ENCODE peak calls at places on chromosomes 5 and 9, in eight cellular contexts. Y is SK-N-SH, R is heart left ventricle, E is left ventricle myocardium inferior, C is coronary artery, D is epithelial cell of esophagus, N is GM12878, K is thyroid gland. Q is an unnamed sample.

GRCh38 chr5:175718401-175719108 is 60.7 kb downstream of the HRH2 start:
- DNase-seq in R (peak), Y (no peak), K (peak), N (no peak), E (peak), D (peak), C (no peak), Q (peak)

GRCh38 chr9:112387115-112387514 is 7.2 kb downstream of the HSDL2 start:
- DNase-seq in C (no peak), Y (no peak), E (no peak), R (no peak), K (no peak), N (no peak), D (no peak), Q (no peak)

GRCh38 chr9:86614871-86615849 is 260.9 kb upstream of the TUT7 start:
- DNase-seq in D (peak), N (no peak), C (no peak), R (no peak), Y (peak), E (no peak), K (no peak), Q (peak)

GRCh38 chr5:139760066-139761056 is 35.2 kb upstream of the PSD2 start:
- DNase-seq in Y (peak), R (no peak), K (no peak), C (no peak), E (no peak), D (peak), N (no peak), Q (no peak)

GRCh38 chr5:67475489-67475888 is 278.9 kb upstream of the CD180 start:
- DNase-seq in E (no peak), N (no peak), D (no peak), Y (no peak), C (no peak), K (no peak), R (no peak), Q (no peak)

GRCh38 chr9:34253460-34253837 is 74.6 kb downstream of the UBAP1 start:
- DNase-seq in R (peak), C (no peak), Y (no peak), K (no peak), D (peak), E (peak), N (no peak), Q (no peak)

GRCh38 chr5:130836729-130837660 is 328.1 kb downstream of the HINT1 start:
- DNase-seq in Y (no peak), R (no peak), N (peak), D (peak), E (no peak), K (no peak), C (no peak), Q (peak)

GRCh38 chr5:38339446-38339845 is 81.1 kb downstream of the EGFLAM start:
- DNase-seq in D (peak), C (no peak), Y (no peak), N (no peak), K (no peak), E (no peak), R (no peak), Q (no peak)

GRCh38 chr5:100992354-100992753 is 89.3 kb upstream of the ST8SIA4 start:
- DNase-seq in Y (no peak), E (no peak), N (no peak), D (no peak), K (no peak), C (no peak), R (no peak), Q (no peak)

GRCh38 chr5:172150514-172151425 is 37.3 kb downstream of the STK10 start:
- DNase-seq in E (peak), K (peak), D (no peak), Y (no peak), N (no peak), R (peak), C (no peak), Q (peak)

GRCh38 chr5:22649076-22649475 is 204.1 kb downstream of the CDH12 start:
- DNase-seq in E (no peak), Y (no peak), D (peak), C (no peak), K (no peak), R (no peak), N (no peak), Q (no peak)

GRCh38 chr5:55645304-55645703 is 66.8 kb downstream of the SLC38A9 start:
- DNase-seq in N (no peak), E (no peak), Y (no peak), D (peak), R (no peak), C (no peak), K (no peak), Q (no peak)

GRCh38 chr5:178230879-178231735 is 1.5 kb downstream of the PHYKPL start:
- DNase-seq in E (peak), R (peak), C (no peak), D (no peak), N (no peak), Y (no peak), K (no peak), Q (no peak)

GRCh38 chr5:53944981-53945380 is 365.4 kb downstream of the ARL15 start:
- DNase-seq in K (no peak), R (no peak), C (no peak), Y (no peak), D (peak), N (no peak), E (no peak), Q (no peak)

GRCh38 chr9:35489313-35490154 is at the start of gene RUSC2:
- DNase-seq in R (peak), N (no peak), D (peak), Y (peak), E (peak), C (peak), K (peak), Q (peak)

GRCh38 chr9:132018957-132019405 is 60.7 kb downstream of the MED27 start:
- DNase-seq in D (no peak), K (no peak), N (no peak), R (no peak), E (no peak), Y (no peak), C (no peak), Q (no peak)

DNA sequence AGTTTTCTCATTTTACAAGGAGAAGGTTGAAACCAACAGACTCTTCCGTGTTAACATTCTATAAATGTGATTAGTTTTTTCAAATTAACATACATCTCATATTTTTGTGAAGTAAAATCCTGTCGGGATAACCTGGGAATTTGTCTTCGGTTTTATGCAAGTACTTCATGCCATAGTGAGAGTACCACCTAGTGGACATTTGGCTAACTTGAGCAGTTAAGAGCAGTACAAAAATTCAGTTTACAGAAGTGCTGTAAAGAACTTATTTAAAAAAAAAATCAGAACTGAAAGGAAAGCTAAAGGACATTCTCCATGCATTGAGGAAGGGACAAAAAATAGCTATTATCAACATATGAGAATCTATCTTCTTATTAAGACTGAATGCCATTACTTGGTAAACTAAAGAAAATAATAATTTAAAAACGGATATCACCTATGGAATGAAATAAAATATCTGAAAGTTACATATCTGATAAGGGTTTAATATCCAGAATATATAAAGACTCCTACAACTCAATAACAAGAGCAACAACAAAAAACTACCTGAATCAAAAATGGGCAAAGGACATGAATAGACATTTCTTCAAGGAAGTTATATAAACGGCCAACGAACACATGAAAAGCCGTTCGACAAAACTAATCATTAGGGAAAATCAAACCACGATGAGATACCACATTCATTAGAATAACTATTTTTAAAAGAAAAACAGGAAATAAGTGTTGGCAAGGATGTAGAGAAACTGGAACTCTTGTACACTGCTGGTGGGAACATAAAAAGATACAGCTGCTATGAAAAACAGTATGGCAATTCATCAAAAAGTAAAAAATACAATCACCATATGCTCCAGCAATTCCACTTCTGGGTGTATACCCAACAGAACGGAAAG is 117.0 kb upstream of the GNA14 start:
- DNase-seq in C (no peak), N (no peak), K (no peak), Y (peak), E (no peak), D (peak), R (no peak), Q (peak)
- TF ChIP-seq CTCF in C (no peak), N (peak), K (peak), Y (peak), E (peak), D (peak), R (peak), Q (peak)

DNA sequence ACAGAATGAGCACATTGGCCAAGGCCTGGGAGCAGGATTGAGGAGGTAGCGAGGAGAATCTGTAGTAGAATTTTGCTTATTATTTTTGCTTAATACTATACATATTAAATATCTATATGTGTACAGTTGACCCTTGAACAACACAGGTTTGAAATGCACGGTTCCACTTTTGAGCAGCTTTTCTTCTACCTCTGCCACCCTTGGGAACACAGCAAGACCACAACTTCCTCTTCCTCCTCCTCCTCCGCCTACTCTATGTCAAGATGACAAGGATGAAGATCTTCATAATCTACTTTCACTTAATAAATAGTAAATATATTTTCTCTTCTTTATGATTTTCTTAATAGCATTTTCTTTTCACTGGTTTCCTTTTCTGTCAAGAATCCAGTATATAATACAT is 541.4 kb downstream of the KCTD16 start:
- DNase-seq in D (no peak), R (no peak), C (no peak), N (peak), E (no peak), Y (no peak), K (no peak), Q (peak)
- H3K4me3 ChIP-seq in D (no peak), R (no peak), C (no peak), N (no peak), E (no peak), Y (no peak), K (no peak), Q (no peak)

GRCh38 chr9:124812401-124813016 is 35.6 kb downstream of the OLFML2A start:
- DNase-seq in N (no peak), K (no peak), C (no peak), D (peak), Y (peak), R (peak), E (peak), Q (no peak)
- TF ChIP-seq CTCF in N (no peak), K (no peak), C (no peak), D (no peak), Y (peak), R (no peak), E (no peak), Q (no peak)

GRCh38 chr5:76085286-76085579 is 2.0 kb downstream of the SV2C start:
- DNase-seq in E (no peak), C (no peak), Y (no peak), D (no peak), K (no peak), N (no peak), R (no peak), Q (no peak)

GRCh38 chr5:76081811-76082783 is 1.1 kb upstream of the SV2C start:
- DNase-seq in K (no peak), Y (peak), C (no peak), R (no peak), E (no peak), N (no peak), D (no peak), Q (no peak)

GRCh38 chr5:76082790-76083554 is at the start of gene SV2C:
- DNase-seq in E (no peak), C (no peak), K (peak), Y (peak), N (no peak), R (no peak), D (peak), Q (peak)

GRCh38 chr5:76084496-76085285 is 1.5 kb downstream of the SV2C start:
- DNase-seq in K (peak), Y (peak), D (no peak), R (no peak), N (no peak), E (no peak), C (no peak), Q (no peak)

DNA sequence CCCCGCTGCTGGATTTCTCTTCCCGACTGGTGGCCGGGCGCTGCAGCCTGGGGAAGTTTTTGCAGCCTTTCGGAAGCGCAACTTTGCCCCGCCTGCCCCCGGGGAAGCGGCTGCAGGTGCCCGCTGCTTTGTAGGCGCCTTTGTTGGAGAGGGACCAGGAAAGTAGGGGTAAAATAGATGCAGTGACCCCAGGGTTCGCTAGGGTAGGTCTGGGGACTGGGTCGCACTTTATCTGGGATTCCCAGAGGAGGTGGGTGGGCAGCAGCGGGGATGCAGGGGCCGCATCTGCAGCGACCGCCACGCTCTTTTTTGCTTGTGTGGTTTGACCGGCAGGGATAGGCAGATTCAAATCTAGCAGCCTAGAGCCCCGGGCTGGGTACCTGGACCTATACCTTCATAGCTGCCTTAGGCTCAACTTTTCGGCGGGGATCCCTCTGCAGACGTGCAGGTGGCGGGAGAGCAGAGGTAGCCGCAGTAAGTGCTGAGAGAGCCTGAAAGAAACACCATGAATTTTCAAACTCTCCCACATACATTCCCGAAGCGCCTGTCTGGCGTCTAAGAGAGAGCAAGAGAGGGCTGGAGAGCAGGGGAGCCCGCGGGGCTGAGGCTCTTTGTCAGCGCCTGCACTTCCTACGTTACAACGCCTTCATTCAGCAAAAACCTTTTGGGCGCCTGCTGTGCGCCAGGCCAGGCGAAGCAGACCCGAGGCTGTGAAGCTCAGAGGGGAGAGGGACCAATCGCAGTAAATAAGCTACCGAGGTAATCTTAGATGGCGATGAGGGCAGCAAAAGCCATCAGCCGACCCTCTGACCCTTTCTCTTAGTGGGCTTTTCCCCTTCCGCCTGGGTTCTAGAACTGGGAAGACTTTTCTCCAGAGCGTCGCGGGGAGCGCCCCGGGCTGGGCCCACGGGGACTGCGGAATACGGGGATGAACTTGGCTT is 642 bp downstream of the SV2C start:
- DNase-seq in D (no peak), Y (peak), E (no peak), C (no peak), K (no peak), R (no peak), N (no peak), Q (no peak)
- H3K4me3 ChIP-seq in D (no peak), Y (peak), E (peak), C (peak), K (no peak), R (peak), N (peak), Q (peak)

DNA sequence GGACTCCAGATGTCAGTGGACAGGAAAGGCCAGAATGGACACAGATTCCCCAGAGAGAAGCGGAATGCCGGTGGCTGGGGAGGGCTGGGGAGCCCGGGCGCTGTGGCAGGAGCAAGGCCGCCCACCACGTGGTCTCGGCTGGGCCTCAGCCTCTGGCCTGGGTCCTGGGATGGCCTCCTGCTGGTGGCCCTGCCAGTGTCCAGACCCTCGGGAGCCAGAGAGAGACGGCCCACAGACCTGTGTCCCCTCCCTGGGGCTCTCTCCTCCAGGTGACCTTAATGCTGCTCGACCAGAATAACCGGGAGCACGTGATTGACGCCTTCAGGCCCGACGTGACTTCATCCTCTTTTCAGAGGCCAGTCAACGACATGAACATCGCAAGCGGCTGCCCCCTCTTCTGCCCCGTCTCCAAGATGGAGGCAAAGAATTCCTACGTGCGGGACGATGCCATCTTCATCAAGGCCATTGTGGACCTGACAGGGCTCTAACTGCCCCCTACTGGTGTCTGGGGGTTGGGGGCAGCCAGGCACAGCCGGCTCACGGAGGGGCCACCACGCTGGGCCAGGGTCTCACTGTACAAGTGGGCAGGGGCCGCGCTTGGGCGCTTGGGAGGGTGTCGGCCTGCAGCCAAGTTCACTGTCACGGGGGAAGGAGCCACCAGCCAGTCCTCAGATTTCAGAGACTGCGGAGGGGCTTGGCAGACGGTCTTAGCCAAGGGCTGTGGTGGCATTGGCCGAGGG is 19.0 kb downstream of the FBXW5 start:
- DNase-seq in E (peak), N (no peak), C (no peak), Y (no peak), R (peak), D (no peak), K (no peak), Q (no peak)
- TF ChIP-seq CTCF in E (peak), N (peak), C (no peak), Y (no peak), R (peak), D (no peak), K (no peak), Q (no peak)

GRCh38 chr9:18473551-18474279 is at the start of gene ADAMTSL1:
- DNase-seq in Y (peak), D (peak), E (peak), K (peak), N (no peak), R (peak), C (no peak), Q (no peak)

GRCh38 chr9:18477121-18477705 is 3.3 kb downstream of the ADAMTSL1 start:
- DNase-seq in K (no peak), C (no peak), R (no peak), D (no peak), Y (no peak), E (no peak), N (no peak), Q (no peak)

GRCh38 chr9:18472915-18473314 is 1.0 kb upstream of the ADAMTSL1 start:
- DNase-seq in D (no peak), N (no peak), R (no peak), C (no peak), E (no peak), K (peak), Y (no peak), Q (no peak)

GRCh38 chr9:18472435-18472834 is 1.5 kb upstream of the ADAMTSL1 start:
- DNase-seq in R (no peak), Y (no peak), K (no peak), E (no peak), C (no peak), N (no peak), D (peak), Q (no peak)

DNA sequence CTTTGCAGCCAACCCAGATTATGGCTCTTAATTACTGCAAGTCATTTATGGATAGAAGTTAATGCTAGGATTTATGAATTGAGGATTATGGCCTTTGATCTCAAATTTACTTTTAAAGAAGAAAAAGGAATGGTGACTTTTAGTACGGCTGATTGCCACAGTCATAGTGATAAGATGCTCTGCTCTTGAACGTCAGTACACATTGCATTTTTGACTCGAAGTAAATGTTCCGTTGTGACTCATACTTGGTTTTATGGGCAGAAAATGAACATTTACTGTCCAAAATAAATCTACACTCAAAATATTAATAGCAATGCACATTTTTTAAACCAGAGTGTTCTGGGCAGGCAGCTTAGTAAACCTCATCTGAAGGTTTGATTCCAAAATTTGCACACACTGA is 825 bp downstream of the ADAMTSL1 start:
- DNase-seq in K (no peak), Y (no peak), C (no peak), N (no peak), E (no peak), R (no peak), D (no peak), Q (no peak)
- H3K4me3 ChIP-seq in K (no peak), Y (peak), C (peak), N (no peak), E (peak), R (peak), D (no peak), Q (no peak)

Q was measured in GM12865.